ENCODE peak calls at places on chromosomes 6 and 20, in nine cellular contexts. E, M, J, B, H, N, S, A and Y are unnamed samples.

GRCh38 chr6:115570326-115570725 is 490.4 kb downstream of the FRK start:
- DNase-seq in S (no peak), B (no peak), H (peak; percentile 37), A (no peak), E (no peak), N (no peak), J (no peak), M (no peak), Y (no peak)

GRCh38 chr20:52529856-52530255 is 338.3 kb upstream of the ZFP64 start:
- DNase-seq in A (no peak), J (no peak), H (peak; percentile 52), N (no peak), S (no peak), B (no peak), E (no peak), M (no peak), Y (no peak)

GRCh38 chr6:36657942-36658544 is 20.5 kb upstream of the CDKN1A start:
- DNase-seq in M (no peak), N (no peak), H (peak; percentile 94), J (no peak), A (no peak), B (no peak), E (no peak), S (no peak), Y (no peak)

GRCh38 chr6:81749704-81750103 is 2.8 kb downstream of the TENT5A start:
- DNase-seq in B (no peak), A (no peak), H (peak; percentile 39), M (no peak), S (no peak), N (no peak), E (no peak), J (no peak), Y (no peak)

GRCh38 chr6:19995575-19996257 is 158.5 kb downstream of the ID4 start:
- DNase-seq in N (no peak), S (no peak), J (no peak), B (no peak), M (no peak), H (no peak), A (no peak), E (no peak), Y (no peak)

GRCh38 chr20:46111028-46111835 is 6.9 kb upstream of the CD40 start:
- DNase-seq in B (no peak), A (no peak), N (no peak), J (no peak), S (peak; percentile 57), M (peak; percentile 56), E (no peak), H (no peak), Y (no peak)

GRCh38 chr20:38063911-38064310 is 30.4 kb downstream of the RPRD1B start:
- DNase-seq in H (no peak), A (no peak), N (no peak), S (no peak), B (no peak), E (no peak), M (no peak), J (no peak), Y (no peak)

GRCh38 chr6:84825461-84825860 is 61.1 kb upstream of the TBX18 start:
- DNase-seq in A (no peak), S (no peak), H (peak; percentile 16), M (no peak), B (no peak), J (no peak), E (no peak), N (no peak), Y (no peak)

GRCh38 chr20:56974499-56975250 is 291.8 kb downstream of the BMP7 start:
- DNase-seq in H (peak; percentile 42), E (peak; percentile 31), B (peak; percentile 23), S (no peak), A (no peak), N (peak; percentile 48), M (peak; percentile 62), J (no peak), Y (no peak)

GRCh38 chr20:19515074-19515473 is 243.0 kb upstream of the RIN2 start:
- DNase-seq in M (no peak), S (no peak), B (no peak), A (no peak), N (no peak), E (no peak), J (no peak), H (no peak), Y (no peak)

GRCh38 chr6:132731086-132731485 is 17.2 kb upstream of the VNN1 start:
- DNase-seq in M (no peak), E (no peak), S (no peak), J (no peak), N (no peak), H (peak; percentile 20), B (no peak), A (no peak), Y (no peak)

GRCh38 chr20:39623584-39624234 is 661.6 kb downstream of the DHX35 start:
- DNase-seq in B (no peak), M (peak; percentile 4), J (no peak), S (no peak), E (no peak), A (no peak), N (no peak), H (peak; percentile 45), Y (no peak)

GRCh38 chr20:47432251-47433210 is 69.2 kb upstream of the NCOA3 start:
- DNase-seq in J (peak; percentile 86), N (peak; percentile 71), B (no peak), E (no peak), A (no peak), S (no peak), M (no peak), H (peak; percentile 75), Y (no peak)

GRCh38 chr6:130218136-130218535 is 4.6 kb downstream of the SAMD3 start:
- DNase-seq in A (no peak), S (no peak), J (no peak), H (no peak), M (no peak), E (no peak), N (no peak), B (no peak), Y (no peak)

GRCh38 chr6:144219056-144219685 is 66.0 kb upstream of the UTRN start:
- DNase-seq in S (no peak), J (no peak), N (peak; percentile 54), B (no peak), M (no peak), H (peak; percentile 46), A (no peak), E (no peak), Y (no peak)

GRCh38 chr20:48619126-48620101 is 208.4 kb downstream of the PREX1 start:
- DNase-seq in S (no peak), B (no peak), A (peak; percentile 52), J (peak; percentile 71), M (no peak), H (no peak), E (no peak), N (no peak), Y (no peak)

GRCh38 chr20:6533828-6534388 is 233.6 kb upstream of the BMP2 start:
- DNase-seq in A (no peak), M (no peak), S (no peak), N (no peak), E (no peak), H (peak; percentile 99), J (peak; percentile 52), B (no peak), Y (no peak)

GRCh38 chr6:33668914-33669313 is 42.6 kb downstream of the UQCC2 start:
- DNase-seq in N (no peak), J (no peak), B (no peak), S (no peak), M (no peak), H (no peak), E (peak; percentile 42), A (no peak), Y (peak; percentile 81)

GRCh38 chr6:128725271-128726233 is 157.4 kb upstream of the LAMA2 start:
- DNase-seq in S (no peak), J (no peak), E (no peak), M (peak; percentile 17), B (peak; percentile 15), N (peak; percentile 39), A (no peak), H (peak; percentile 52), Y (no peak)

GRCh38 chr20:18058661-18059467 is 1.1 kb upstream of the OVOL2 start:
- DNase-seq in B (no peak), E (peak; percentile 67), J (no peak), M (peak; percentile 62), H (no peak), A (no peak), N (no peak), S (no peak), Y (peak; percentile 57)
- H3K4me3 ChIP-seq in B (no peak overlapping the region), E (peak overlapping the region; percentile 70), J (peak overlapping the region; percentile 55), M (no peak overlapping the region), H (no peak overlapping the region), A (peak overlapping the region; percentile 42), N (no peak overlapping the region), S (no peak overlapping the region), Y (no peak overlapping the region)

GRCh38 chr20:34676642-34677373 is at the start of gene PIGU:
- DNase-seq in A (peak; percentile 95), M (peak; percentile 96), N (peak; percentile 95), S (peak; percentile 93), B (peak; percentile 98), J (peak; percentile 98), H (peak; percentile 94), E (peak; percentile 97), Y (peak; percentile 96)
- TF ChIP-seq CTCF in A (peak; percentile 56), M (peak; percentile 12), N (peak; percentile 59), S (peak; percentile 44), B (no peak), J (no peak), H (peak; percentile 6), E (no peak), Y (peak; percentile 61)

GRCh38 chr20:51387125-51387865 is 155.2 kb downstream of the NFATC2 start:
- DNase-seq in B (no peak), J (no peak), N (no peak), E (no peak), S (no peak), A (no peak), H (no peak), M (no peak), Y (no peak)
- H3K4me1 ChIP-seq in B (no peaks in the 10 kb centered on the region), J (peaks cover 7% of the 10 kb centered on the region), N (no peaks in the 10 kb centered on the region), E (peaks cover 55% of the 10 kb centered on the region), S (no peaks in the 10 kb centered on the region), A (peaks cover 30% of the 10 kb centered on the region), H (peaks cover 2% of the 10 kb centered on the region), M (peaks cover 63% of the 10 kb centered on the region), Y (peaks cover 2% of the 10 kb centered on the region)

DNA sequence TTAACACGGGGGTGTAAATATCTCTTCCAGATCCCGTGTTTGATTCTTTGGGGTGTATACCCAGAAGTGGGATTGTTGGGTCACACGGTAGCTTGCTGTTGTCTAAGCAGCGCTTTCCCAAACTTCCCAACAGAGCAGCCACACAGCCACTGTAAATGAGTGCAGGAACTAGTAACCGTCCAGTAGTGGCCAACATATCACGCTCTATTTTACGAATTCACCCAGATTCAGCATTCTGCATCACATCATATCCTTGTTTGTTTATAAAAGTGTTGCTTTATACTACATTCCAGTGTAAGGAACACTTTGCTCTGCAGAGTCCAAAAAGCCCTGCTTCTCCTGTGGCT is 216.1 kb upstream of the ECI2 start:
- DNase-seq in M (no peak), J (no peak), A (no peak), E (no peak), S (no peak), B (no peak), N (no peak), H (no peak), Y (no peak)
- H3K4me3 ChIP-seq in M (no peak overlapping the region), J (no peak overlapping the region), A (peak overlapping the region; percentile 50), E (no peak overlapping the region), S (peak overlapping the region; percentile 39), B (no peak overlapping the region), N (no peak overlapping the region), H (no peak overlapping the region), Y (no peak overlapping the region)

GRCh38 chr6:140671926-140672325 is 1297.5 kb upstream of the CITED2 start:
- DNase-seq in J (no peak), M (no peak), B (no peak), S (no peak), N (no peak), A (no peak), H (peak; percentile 3), E (no peak), Y (no peak)
- TF ChIP-seq CTCF in J (no peak), M (no peak), B (peak; percentile 26), S (no peak), N (peak; percentile 13), A (no peak), H (no peak), E (no peak), Y (no peak)